ENCODE peak calls at places on chromosomes 12 and 14, in four cellular contexts. W is transverse colon, H is dorsolateral prefrontal cortex, S is aorta. B is an unnamed sample.

GRCh38 chr12:54560374-54560858 is 11.0 kb downstream of the PDE1B start:
- DNase-seq in S (peak), H (peak), W (peak), B (peak)

GRCh38 chr14:72663956-72664650 is 229.8 kb downstream of the DPF3 start:
- DNase-seq in W (no peak), S (no peak), H (no peak), B (no peak)

GRCh38 chr14:33432407-33433023 is 493.8 kb downstream of the NPAS3 start:
- DNase-seq in S (no peak), H (peak), W (peak), B (peak)

GRCh38 chr14:104142136-104143041 is 4.0 kb downstream of the KIF26A start:
- DNase-seq in H (no peak), S (peak), W (no peak), B (no peak)

GRCh38 chr14:52080817-52081755 is 12.2 kb upstream of the NID2 start:
- DNase-seq in H (no peak), W (no peak), S (no peak), B (no peak)

GRCh38 chr12:122862872-122863701 is 27.8 kb downstream of the HIP1R start:
- DNase-seq in H (no peak), S (peak), W (peak), B (peak)

GRCh38 chr14:86782092-86782580 is 1210.8 kb downstream of the GALC start:
- DNase-seq in H (no peak), S (no peak), W (no peak), B (no peak)

GRCh38 chr14:70555890-70556289 is 21.1 kb upstream of the ADAM20 start:
- DNase-seq in H (no peak), W (no peak), S (peak), B (peak)

GRCh38 chr12:116153096-116153495 is 124.4 kb downstream of the MED13L start:
- DNase-seq in W (no peak), S (no peak), H (no peak), B (no peak)

GRCh38 chr14:61832783-61833182 is 70.6 kb downstream of the SNAPC1 start:
- DNase-seq in W (no peak), H (no peak), S (no peak), B (no peak)

GRCh38 chr14:94823556-94824341 is 53.8 kb upstream of the GSC start:
- DNase-seq in S (no peak), W (no peak), H (peak), B (no peak)

GRCh38 chr12:68800294-68800693 is 7.7 kb upstream of the MDM2 start:
- DNase-seq in S (no peak), H (no peak), W (no peak), B (peak)

DNA sequence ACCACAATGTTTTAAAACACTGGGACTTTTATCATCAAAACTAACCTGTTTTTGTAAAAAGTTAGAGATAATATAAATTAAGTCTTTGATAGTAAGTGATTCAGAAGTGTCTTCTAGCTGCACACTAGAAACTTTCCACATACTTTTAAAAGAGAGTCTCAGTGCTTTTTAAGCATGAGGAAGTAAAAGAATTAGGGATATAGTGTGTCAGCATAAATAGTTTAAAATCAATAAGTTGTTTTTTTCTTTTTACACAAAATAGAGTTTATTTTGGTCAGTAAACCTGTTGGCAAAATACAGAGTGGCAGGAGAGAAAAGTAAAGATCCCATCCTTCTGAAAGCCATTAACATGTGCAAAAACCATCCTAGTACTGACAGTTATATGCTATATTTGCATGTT is 1.7 kb downstream of the DNM1L start:
- DNase-seq in W (no peak), S (no peak), H (no peak), B (no peak)
- H3K4me3 ChIP-seq in W (no peak), S (no peak), H (peak), B (no peak)

GRCh38 chr12:108728820-108729611 is 2.3 kb downstream of the CORO1C start:
- DNase-seq in S (no peak), W (no peak), H (no peak), B (no peak)
- H3K4me3 ChIP-seq in S (peak), W (peak), H (peak), B (no peak)

DNA sequence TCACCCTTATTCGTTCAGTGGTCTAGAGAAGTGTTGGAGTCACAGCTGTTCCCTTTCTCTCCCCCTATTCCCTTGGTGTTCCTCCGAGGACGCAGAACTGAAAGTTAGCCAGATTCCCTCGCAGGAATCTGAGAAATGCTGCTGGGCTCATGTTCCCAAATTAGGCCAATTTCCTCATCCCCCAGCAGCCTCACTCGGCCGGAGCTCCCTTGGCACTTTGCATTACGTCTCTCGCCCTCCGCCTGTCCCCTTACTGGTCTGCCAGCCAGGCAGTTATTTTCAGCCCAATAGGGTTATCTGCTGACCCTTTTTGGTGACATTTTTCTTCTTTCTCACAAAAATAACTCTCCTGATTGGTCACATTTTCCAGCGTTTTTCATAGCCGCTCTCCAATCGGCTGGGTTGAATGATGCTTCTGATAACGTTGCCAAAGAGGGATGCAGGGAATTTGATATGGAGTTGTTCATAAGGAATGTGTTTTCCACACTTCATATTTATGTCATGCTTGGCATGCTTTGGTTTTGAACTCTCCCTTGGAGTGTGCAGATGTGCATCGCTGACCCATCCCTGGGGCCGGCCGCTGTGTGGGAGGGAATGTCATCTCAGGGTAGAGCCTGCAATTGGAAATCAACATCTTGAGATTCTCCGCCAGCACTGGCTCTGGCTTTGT is 9.9 kb downstream of the IFT43 start:
- DNase-seq in H (no peak), W (peak), S (peak), B (no peak)
- H3K4me3 ChIP-seq in H (no peak), W (no peak), S (no peak), B (no peak)

DNA sequence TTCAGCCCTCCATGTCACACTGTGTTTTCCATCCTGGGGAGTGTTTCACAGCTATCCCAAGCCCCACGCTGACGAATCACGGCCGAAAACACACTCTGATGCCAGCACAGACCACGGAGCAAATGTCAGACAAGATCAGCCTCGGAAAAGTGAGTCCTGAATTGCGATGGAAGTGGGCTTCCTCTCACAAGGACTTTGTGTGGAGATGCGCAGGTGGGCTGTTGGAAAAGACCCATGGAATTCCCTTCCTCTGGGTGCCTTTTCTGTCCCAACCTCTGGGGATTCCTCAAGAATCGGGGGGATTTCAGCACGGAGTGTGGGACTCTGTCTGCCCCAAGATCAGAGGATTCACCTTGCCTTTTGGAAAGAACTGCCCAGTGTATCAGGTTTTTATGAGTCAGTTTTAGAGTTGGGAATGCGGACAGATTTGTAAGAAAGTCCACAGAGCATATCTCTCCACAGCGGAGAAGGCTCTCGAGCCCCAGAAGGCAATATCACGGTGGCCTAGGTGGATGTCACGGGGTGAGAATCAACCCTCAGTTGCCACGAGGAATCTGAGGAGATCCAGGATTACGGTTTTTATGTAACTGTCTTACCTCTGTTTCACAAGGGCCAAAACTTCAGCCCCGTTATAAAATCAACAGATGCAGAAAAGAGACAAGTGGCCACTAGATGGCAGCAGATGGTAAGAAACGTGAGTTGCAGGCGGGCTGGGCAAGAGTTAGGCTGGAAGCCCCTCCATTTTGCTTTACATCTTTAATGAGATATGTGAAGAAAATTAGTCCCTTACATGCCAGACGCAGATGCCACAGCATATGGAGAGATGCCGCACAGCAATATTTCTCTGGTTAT is 201.9 kb downstream of the DAD1 start:
- DNase-seq in W (peak), S (no peak), H (peak), B (peak)
- H3K4me3 ChIP-seq in W (no peak), S (no peak), H (peak), B (no peak)

GRCh38 chr12:1207276-1207675 is 216.3 kb downstream of the ERC1 start:
- DNase-seq in S (no peak), W (no peak), H (no peak), B (no peak)

GRCh38 chr12:1204581-1205121 is 213.6 kb downstream of the ERC1 start:
- DNase-seq in H (no peak), W (no peak), S (no peak), B (no peak)

GRCh38 chr12:1205512-1206060 is 214.6 kb downstream of the ERC1 start:
- DNase-seq in W (no peak), S (no peak), H (no peak), B (no peak)

GRCh38 chr12:1203735-1204019 is 212.7 kb downstream of the ERC1 start:
- DNase-seq in H (no peak), S (no peak), W (no peak), B (no peak)

GRCh38 chr12:1206118-1206734 is 215.2 kb downstream of the ERC1 start:
- DNase-seq in H (no peak), S (no peak), W (no peak), B (no peak)
- H3K4me3 ChIP-seq in H (no peak), S (no peak), W (no peak), B (no peak)

GRCh38 chr12:41190360-41190759 is 2.2 kb downstream of the PDZRN4 start:
- DNase-seq in W (no peak), S (no peak), H (peak), B (no peak)
- H3K4me3 ChIP-seq in W (peak), S (peak), H (peak), B (no peak)

GRCh38 chr12:79692249-79692619 is 1.5 kb upstream of the PAWR start:
- DNase-seq in S (no peak), H (no peak), W (no peak), B (no peak)
- H3K4me3 ChIP-seq in S (peak), H (no peak), W (peak), B (peak)